ENCODE peak calls at places on chromosomes 13 and 19, in seven cellular contexts. Z is psoas muscle, G is iPS-NIHi11, L is pancreas, J is brain pericyte, W is tibial nerve, D is nucleus accumbens. A is an unnamed sample.

GRCh38 chr19:56142087-56142787 is 1.1 kb downstream of the ZNF444 start:
- DNase-seq in Z (no peak), G (no peak), L (peak), J (no peak), W (no peak), D (no peak), A (no peak)

GRCh38 chr19:7618771-7619510 is 10.4 kb downstream of the XAB2 start:
- DNase-seq in Z (no peak), G (peak), L (peak), J (no peak), W (no peak), D (no peak), A (no peak)

GRCh38 chr13:35648109-35648508 is 171.6 kb upstream of the MAB21L1 start:
- DNase-seq in Z (no peak), G (no peak), L (no peak), J (no peak), W (no peak), D (no peak), A (no peak)

GRCh38 chr13:110531671-110532083 is 29.8 kb downstream of the RAB20 start:
- DNase-seq in Z (no peak), G (no peak), L (no peak), J (no peak), W (no peak), D (no peak), A (no peak)

GRCh38 chr13:19658831-19659230 is 25.4 kb downstream of the MPHOSPH8 start:
- DNase-seq in Z (no peak), G (no peak), L (no peak), J (no peak), W (no peak), D (no peak), A (no peak)

GRCh38 chr13:71866173-71867091 is 572 bp downstream of the DACH1 start:
- DNase-seq in Z (peak), G (peak), L (peak), J (no peak), W (no peak), D (peak), A (peak)

GRCh38 chr13:90950134-90950533 is 397.4 kb upstream of the MIR17HG start:
- DNase-seq in Z (no peak), G (no peak), L (no peak), J (no peak), W (no peak), D (no peak), A (no peak)

GRCh38 chr13:96903085-96903484 is 91.2 kb downstream of the OXGR1 start:
- DNase-seq in Z (no peak), G (no peak), L (no peak), J (no peak), W (no peak), D (no peak), A (no peak)

GRCh38 chr13:73428706-73429105 is 369.9 kb downstream of the KLF5 start:
- DNase-seq in Z (no peak), G (no peak), L (no peak), J (no peak), W (no peak), D (no peak), A (no peak)

GRCh38 chr13:69459346-69459745 is 648.3 kb upstream of the ATXN8OS start:
- DNase-seq in Z (no peak), G (no peak), L (no peak), J (no peak), W (no peak), D (no peak), A (no peak)

GRCh38 chr13:100356889-100357288 is 231.7 kb downstream of the GGACT start:
- DNase-seq in Z (no peak), G (no peak), L (no peak), J (no peak), W (no peak), D (no peak), A (no peak)

GRCh38 chr19:45280471-45280961 is 29.4 kb downstream of the MARK4 start:
- DNase-seq in Z (no peak), G (no peak), L (no peak), J (no peak), W (no peak), D (peak), A (no peak)

GRCh38 chr19:49652723-49653465 is 10.9 kb downstream of the SCAF1 start:
- DNase-seq in Z (no peak), G (no peak), L (no peak), J (no peak), W (no peak), D (no peak), A (no peak)

GRCh38 chr13:18235756-18236527 is 945.7 kb downstream of the TUBA3C start:
- DNase-seq in Z (no peak), G (no peak), L (no peak), J (no peak), W (no peak), D (no peak), A (no peak)

GRCh38 chr13:20125129-20125782 is 35.6 kb downstream of the GJA3 start:
- DNase-seq in Z (no peak), G (no peak), L (no peak), J (no peak), W (no peak), D (no peak), A (no peak)

A was measured in COR-L47.